ENCODE peak calls at places on chromosomes 11 and 22, in seven cellular contexts. One of them, this sample, is unnamed.

GRCh38 chr11:819943-820649 is 1.4 kb downstream of the PNPLA2 start:
- DNase-seq in nephron progenitor cell: peak
- DNase-seq in H9: peak
- DNase-seq in astrocyte of the spinal cord: peak
- DNase-seq in uterus: peak
- DNase-seq in esophagus muscularis mucosa: peak
- DNase-seq in OCI-LY7: peak
- DNase-seq in this sample: no peak

GRCh38 chr11:107397357-107397756 is 60.3 kb downstream of the CWF19L2 start:
- DNase-seq in nephron progenitor cell: peak
- DNase-seq in H9: peak
- DNase-seq in astrocyte of the spinal cord: no peak
- DNase-seq in uterus: no peak
- DNase-seq in esophagus muscularis mucosa: no peak
- DNase-seq in OCI-LY7: no peak
- DNase-seq in this sample: no peak

GRCh38 chr11:17560281-17561110 is 13.4 kb downstream of the OTOG start:
- DNase-seq in nephron progenitor cell: no peak
- DNase-seq in H9: no peak
- DNase-seq in astrocyte of the spinal cord: no peak
- DNase-seq in uterus: no peak
- DNase-seq in esophagus muscularis mucosa: no peak
- DNase-seq in OCI-LY7: no peak
- DNase-seq in this sample: no peak

GRCh38 chr11:107017433-107018227 is 646 bp downstream of the GUCY1A2 start:
- DNase-seq in nephron progenitor cell: peak
- DNase-seq in H9: peak
- DNase-seq in astrocyte of the spinal cord: peak
- DNase-seq in uterus: peak
- DNase-seq in esophagus muscularis mucosa: no peak
- DNase-seq in OCI-LY7: no peak
- DNase-seq in this sample: peak

GRCh38 chr11:25910090-25910489 is 421.8 kb upstream of the ANO3 start:
- DNase-seq in nephron progenitor cell: no peak
- DNase-seq in H9: no peak
- DNase-seq in astrocyte of the spinal cord: no peak
- DNase-seq in uterus: no peak
- DNase-seq in esophagus muscularis mucosa: no peak
- DNase-seq in OCI-LY7: no peak
- DNase-seq in this sample: no peak

GRCh38 chr11:32115406-32115805 is 24.5 kb downstream of the RCN1 start:
- DNase-seq in nephron progenitor cell: no peak
- DNase-seq in H9: no peak
- DNase-seq in astrocyte of the spinal cord: no peak
- DNase-seq in uterus: no peak
- DNase-seq in esophagus muscularis mucosa: peak
- DNase-seq in OCI-LY7: no peak
- DNase-seq in this sample: no peak

GRCh38 chr11:44609028-44609782 is 43.7 kb downstream of the CD82 start:
- DNase-seq in nephron progenitor cell: no peak
- DNase-seq in H9: no peak
- DNase-seq in astrocyte of the spinal cord: no peak
- DNase-seq in uterus: no peak
- DNase-seq in esophagus muscularis mucosa: no peak
- DNase-seq in OCI-LY7: peak
- DNase-seq in this sample: no peak

GRCh38 chr22:27790396-27791216 is 10.9 kb downstream of the MN1 start:
- DNase-seq in nephron progenitor cell: peak
- DNase-seq in H9: no peak
- DNase-seq in astrocyte of the spinal cord: no peak
- DNase-seq in uterus: no peak
- DNase-seq in esophagus muscularis mucosa: no peak
- DNase-seq in OCI-LY7: no peak
- DNase-seq in this sample: no peak

GRCh38 chr11:60378359-60378758 is at the start of gene MS4A7:
- DNase-seq in nephron progenitor cell: peak
- DNase-seq in H9: no peak
- DNase-seq in astrocyte of the spinal cord: no peak
- DNase-seq in uterus: no peak
- DNase-seq in esophagus muscularis mucosa: no peak
- DNase-seq in OCI-LY7: peak
- DNase-seq in this sample: no peak

GRCh38 chr11:64008283-64008931 is 22.2 kb downstream of the OTUB1 start:
- DNase-seq in nephron progenitor cell: no peak
- DNase-seq in H9: no peak
- DNase-seq in astrocyte of the spinal cord: no peak
- DNase-seq in uterus: no peak
- DNase-seq in esophagus muscularis mucosa: no peak
- DNase-seq in OCI-LY7: no peak
- DNase-seq in this sample: no peak

GRCh38 chr22:24968066-24968561 is 15.6 kb downstream of the KIAA1671 start:
- DNase-seq in nephron progenitor cell: no peak
- DNase-seq in H9: peak
- DNase-seq in astrocyte of the spinal cord: no peak
- DNase-seq in uterus: no peak
- DNase-seq in esophagus muscularis mucosa: no peak
- DNase-seq in OCI-LY7: no peak
- DNase-seq in this sample: no peak

GRCh38 chr22:25582946-25583345 is 18.5 kb downstream of the GRK3 start:
- DNase-seq in nephron progenitor cell: no peak
- DNase-seq in H9: no peak
- DNase-seq in astrocyte of the spinal cord: no peak
- DNase-seq in uterus: no peak
- DNase-seq in esophagus muscularis mucosa: no peak
- DNase-seq in OCI-LY7: no peak
- DNase-seq in this sample: no peak

GRCh38 chr22:35785181-35785923 is 67.7 kb downstream of the APOL5 start:
- DNase-seq in nephron progenitor cell: no peak
- DNase-seq in H9: no peak
- DNase-seq in astrocyte of the spinal cord: peak
- DNase-seq in uterus: no peak
- DNase-seq in esophagus muscularis mucosa: no peak
- DNase-seq in OCI-LY7: no peak
- DNase-seq in this sample: no peak

GRCh38 chr11:85495918-85496317 is 131.2 kb downstream of the DLG2 start:
- DNase-seq in nephron progenitor cell: no peak
- DNase-seq in H9: no peak
- DNase-seq in astrocyte of the spinal cord: no peak
- DNase-seq in uterus: no peak
- DNase-seq in esophagus muscularis mucosa: no peak
- DNase-seq in OCI-LY7: no peak
- DNase-seq in this sample: no peak

GRCh38 chr22:37492428-37493344 is 6.5 kb upstream of the MFNG start:
- DNase-seq in nephron progenitor cell: no peak
- DNase-seq in H9: peak
- DNase-seq in astrocyte of the spinal cord: peak
- DNase-seq in uterus: no peak
- DNase-seq in esophagus muscularis mucosa: no peak
- DNase-seq in OCI-LY7: peak
- DNase-seq in this sample: no peak

GRCh38 chr22:50718352-50718709 is 19.7 kb upstream of the ACR start:
- DNase-seq in nephron progenitor cell: no peak
- DNase-seq in H9: no peak
- DNase-seq in astrocyte of the spinal cord: no peak
- DNase-seq in uterus: no peak
- DNase-seq in esophagus muscularis mucosa: no peak
- DNase-seq in OCI-LY7: no peak
- DNase-seq in this sample: no peak

GRCh38 chr22:47543447-47543846 is 781.0 kb downstream of the TBC1D22A start:
- DNase-seq in nephron progenitor cell: no peak
- DNase-seq in H9: no peak
- DNase-seq in astrocyte of the spinal cord: no peak
- DNase-seq in uterus: no peak
- DNase-seq in esophagus muscularis mucosa: peak
- DNase-seq in OCI-LY7: no peak
- DNase-seq in this sample: no peak

GRCh38 chr11:2574043-2574552 is 125.7 kb downstream of the KCNQ1OT1 start:
- DNase-seq in nephron progenitor cell: no peak
- DNase-seq in H9: no peak
- DNase-seq in astrocyte of the spinal cord: no peak
- DNase-seq in uterus: no peak
- DNase-seq in esophagus muscularis mucosa: no peak
- DNase-seq in OCI-LY7: no peak
- DNase-seq in this sample: no peak

GRCh38 chr11:56296877-56297276 is 4.8 kb upstream of the OR8H1 start:
- DNase-seq in nephron progenitor cell: no peak
- DNase-seq in H9: no peak
- DNase-seq in astrocyte of the spinal cord: no peak
- DNase-seq in uterus: no peak
- DNase-seq in esophagus muscularis mucosa: no peak
- DNase-seq in OCI-LY7: no peak
- DNase-seq in this sample: no peak

GRCh38 chr11:69166186-69167115 is 10.7 kb downstream of the SMIM38 start:
- DNase-seq in nephron progenitor cell: no peak
- DNase-seq in H9: peak
- DNase-seq in astrocyte of the spinal cord: peak
- DNase-seq in uterus: peak
- DNase-seq in esophagus muscularis mucosa: no peak
- DNase-seq in OCI-LY7: peak
- DNase-seq in this sample: no peak

GRCh38 chr22:49092751-49093150 is 734.9 kb downstream of the BRD1 start:
- DNase-seq in nephron progenitor cell: no peak
- DNase-seq in H9: no peak
- DNase-seq in astrocyte of the spinal cord: no peak
- DNase-seq in uterus: no peak
- DNase-seq in esophagus muscularis mucosa: no peak
- DNase-seq in OCI-LY7: no peak
- DNase-seq in this sample: no peak

GRCh38 chr22:37601540-37602442 is 6.8 kb upstream of the GGA1 start:
- DNase-seq in nephron progenitor cell: peak
- DNase-seq in H9: peak
- DNase-seq in astrocyte of the spinal cord: peak
- DNase-seq in uterus: no peak
- DNase-seq in esophagus muscularis mucosa: no peak
- DNase-seq in OCI-LY7: peak
- DNase-seq in this sample: peak

DNA sequence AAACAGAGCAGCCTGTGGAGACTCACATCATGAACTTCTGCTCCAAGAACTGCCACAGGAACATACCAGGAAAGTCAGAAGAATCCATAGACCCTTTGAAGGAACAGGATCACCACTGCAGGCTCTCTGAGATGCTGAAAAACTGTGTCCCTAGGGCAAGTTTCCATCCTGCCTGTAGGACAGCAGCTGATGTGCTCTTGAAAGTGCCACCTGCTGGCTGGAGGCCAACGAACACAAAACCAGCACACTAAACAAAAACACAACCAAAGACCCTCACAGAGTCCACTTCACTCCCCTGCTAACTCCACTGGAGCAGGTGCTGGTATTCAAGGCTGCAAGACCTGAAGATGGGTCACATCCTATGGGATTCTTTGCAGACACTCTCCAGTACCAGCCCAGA is 12.0 kb upstream of the NXPE1 start:
- DNase-seq in nephron progenitor cell: no peak
- DNase-seq in H9: peak
- DNase-seq in astrocyte of the spinal cord: no peak
- DNase-seq in uterus: no peak
- DNase-seq in esophagus muscularis mucosa: no peak
- DNase-seq in OCI-LY7: peak
- DNase-seq in this sample: no peak
- TF ChIP-seq CTCF in nephron progenitor cell: no peak
- TF ChIP-seq CTCF in H9: peak
- TF ChIP-seq CTCF in astrocyte of the spinal cord: no peak
- TF ChIP-seq CTCF in uterus: no peak
- TF ChIP-seq CTCF in esophagus muscularis mucosa: no peak
- TF ChIP-seq CTCF in OCI-LY7: peak
- TF ChIP-seq CTCF in this sample: no peak

GRCh38 chr22:40210814-40211213 is 33.1 kb downstream of the TNRC6B start:
- DNase-seq in nephron progenitor cell: no peak
- DNase-seq in H9: no peak
- DNase-seq in astrocyte of the spinal cord: no peak
- DNase-seq in uterus: no peak
- DNase-seq in esophagus muscularis mucosa: no peak
- DNase-seq in OCI-LY7: peak
- DNase-seq in this sample: no peak
- TF ChIP-seq CTCF in nephron progenitor cell: no peak
- TF ChIP-seq CTCF in H9: no peak
- TF ChIP-seq CTCF in astrocyte of the spinal cord: no peak
- TF ChIP-seq CTCF in uterus: no peak
- TF ChIP-seq CTCF in esophagus muscularis mucosa: no peak
- TF ChIP-seq CTCF in OCI-LY7: peak
- TF ChIP-seq CTCF in this sample: no peak

GRCh38 chr11:35415488-35415887 is 3.9 kb downstream of the SLC1A2 start:
- DNase-seq in nephron progenitor cell: peak
- DNase-seq in H9: no peak
- DNase-seq in astrocyte of the spinal cord: no peak
- DNase-seq in uterus: no peak
- DNase-seq in esophagus muscularis mucosa: no peak
- DNase-seq in OCI-LY7: no peak
- DNase-seq in this sample: no peak

GRCh38 chr11:35418282-35418846 is 994 bp downstream of the SLC1A2 start:
- DNase-seq in nephron progenitor cell: peak
- DNase-seq in H9: peak
- DNase-seq in astrocyte of the spinal cord: no peak
- DNase-seq in uterus: no peak
- DNase-seq in esophagus muscularis mucosa: no peak
- DNase-seq in OCI-LY7: no peak
- DNase-seq in this sample: no peak

GRCh38 chr11:35419713-35420333 is 465 bp upstream of the SLC1A2 start:
- DNase-seq in nephron progenitor cell: peak
- DNase-seq in H9: no peak
- DNase-seq in astrocyte of the spinal cord: no peak
- DNase-seq in uterus: no peak
- DNase-seq in esophagus muscularis mucosa: no peak
- DNase-seq in OCI-LY7: no peak
- DNase-seq in this sample: no peak

GRCh38 chr11:35420371-35420770 is 1.0 kb upstream of the SLC1A2 start:
- DNase-seq in nephron progenitor cell: peak
- DNase-seq in H9: peak
- DNase-seq in astrocyte of the spinal cord: no peak
- DNase-seq in uterus: no peak
- DNase-seq in esophagus muscularis mucosa: no peak
- DNase-seq in OCI-LY7: no peak
- DNase-seq in this sample: no peak

GRCh38 chr11:35418847-35419712 is at the start of gene SLC1A2:
- DNase-seq in nephron progenitor cell: peak
- DNase-seq in H9: peak
- DNase-seq in astrocyte of the spinal cord: peak
- DNase-seq in uterus: peak
- DNase-seq in esophagus muscularis mucosa: no peak
- DNase-seq in OCI-LY7: no peak
- DNase-seq in this sample: peak
- TF ChIP-seq CTCF in nephron progenitor cell: no peak
- TF ChIP-seq CTCF in H9: peak
- TF ChIP-seq CTCF in astrocyte of the spinal cord: no peak
- TF ChIP-seq CTCF in uterus: no peak
- TF ChIP-seq CTCF in esophagus muscularis mucosa: no peak
- TF ChIP-seq CTCF in OCI-LY7: no peak
- TF ChIP-seq CTCF in this sample: no peak

DNA sequence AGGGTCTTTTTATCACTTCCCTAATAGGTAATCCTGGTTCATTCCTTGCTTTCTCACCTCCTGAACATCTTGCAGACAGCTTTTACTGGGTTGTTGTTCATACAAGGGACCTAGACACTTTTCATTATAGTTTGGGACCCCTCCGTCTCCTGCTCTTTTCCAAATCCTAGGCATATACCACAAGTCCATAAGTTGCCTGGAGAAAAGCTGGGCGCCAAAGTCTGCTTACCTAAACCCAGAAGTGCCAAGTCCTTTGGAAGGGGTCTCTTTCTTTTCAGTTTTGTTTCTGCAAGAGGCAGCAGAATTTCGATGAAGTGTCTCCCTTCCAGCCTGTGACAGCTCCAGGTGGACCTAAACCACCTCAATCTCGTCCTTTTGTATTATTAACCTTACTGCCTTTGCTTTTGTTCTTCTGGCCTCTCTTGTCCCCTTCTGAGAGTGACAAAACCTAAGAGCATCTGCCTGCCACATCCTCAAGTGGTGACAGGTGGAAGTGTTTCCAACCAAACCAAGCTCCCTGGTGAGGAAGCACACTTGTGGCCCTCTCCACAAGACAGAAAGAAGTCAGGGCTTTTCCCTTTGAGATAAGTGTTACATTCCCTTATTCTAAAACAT is 19.5 kb upstream of the P2RY6 start:
- DNase-seq in nephron progenitor cell: peak
- DNase-seq in H9: peak
- DNase-seq in astrocyte of the spinal cord: no peak
- DNase-seq in uterus: no peak
- DNase-seq in esophagus muscularis mucosa: no peak
- DNase-seq in OCI-LY7: peak
- DNase-seq in this sample: no peak
- TF ChIP-seq CTCF in nephron progenitor cell: no peak
- TF ChIP-seq CTCF in H9: peak
- TF ChIP-seq CTCF in astrocyte of the spinal cord: no peak
- TF ChIP-seq CTCF in uterus: no peak
- TF ChIP-seq CTCF in esophagus muscularis mucosa: peak
- TF ChIP-seq CTCF in OCI-LY7: peak
- TF ChIP-seq CTCF in this sample: peak

This sample was measured in neural crest cell.